ENCODE peak calls at places on chromosomes 3 and 15, in five cellular contexts. R is transverse colon, I is esophagus muscularis mucosa, Q is thoracic aorta, C is tibial artery. M is an unnamed sample.

GRCh38 chr3:39808467-39809180 is 785 bp upstream of the MYRIP start:
- DNase-seq in R (no peak), I (no peak), Q (no peak), C (no peak), M (no peak)

GRCh38 chr3:146637871-146638270 is 32.7 kb upstream of the PLSCR5 start:
- DNase-seq in R (no peak), I (no peak), Q (no peak), C (no peak), M (no peak)

GRCh38 chr3:61563614-61564404 is 2.4 kb downstream of the PTPRG start:
- DNase-seq in R (no peak), I (no peak), Q (no peak), C (no peak), M (no peak)

GRCh38 chr3:124439586-124439985 is 290.7 kb upstream of the UMPS start:
- DNase-seq in R (no peak), I (no peak), Q (no peak), C (no peak), M (no peak)

GRCh38 chr3:102106421-102107097 is 257.2 kb downstream of the NFKBIZ start:
- DNase-seq in R (no peak), I (no peak), Q (no peak), C (no peak), M (no peak)

GRCh38 chr15:94042163-94042954 is 189.0 kb upstream of the MCTP2 start:
- DNase-seq in R (no peak), I (no peak), Q (no peak), C (no peak), M (no peak)

GRCh38 chr3:17143893-17144664 is 259.3 kb downstream of the PLCL2 start:
- DNase-seq in R (no peak), I (no peak), Q (no peak), C (no peak), M (no peak)

GRCh38 chr3:86046436-86047328 is 944.3 kb downstream of the VGLL3 start:
- DNase-seq in R (no peak), I (no peak), Q (no peak), C (no peak), M (no peak)

GRCh38 chr3:184175506-184175905 is 851 bp downstream of the AP2M1 start:
- DNase-seq in R (no peak), I (no peak), Q (no peak), C (no peak), M (no peak)

GRCh38 chr15:70322051-70322668 is 224.4 kb upstream of the TLE3 start:
- DNase-seq in R (no peak), I (peak), Q (no peak), C (no peak), M (no peak)

DNA sequence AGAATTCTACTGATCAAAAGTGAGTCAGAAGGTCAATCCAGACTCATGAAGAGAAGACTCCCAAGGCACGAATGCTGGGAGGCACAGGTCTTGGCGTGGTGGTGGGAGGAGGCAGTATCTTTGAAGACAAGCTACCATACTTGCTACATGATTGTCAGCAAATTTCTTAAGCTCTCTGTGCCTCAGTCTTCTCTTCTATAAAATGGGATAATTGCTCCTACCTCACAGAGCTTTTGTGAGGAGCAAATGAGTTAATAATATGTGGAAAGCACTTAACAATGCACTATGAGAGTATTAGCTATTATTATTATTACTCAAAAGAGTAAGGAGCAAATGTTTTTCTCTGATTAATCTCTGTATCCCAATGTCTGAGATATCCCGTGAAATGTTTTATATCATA is 36.2 kb downstream of the EHD4 start:
- DNase-seq in R (no peak), I (no peak), Q (no peak), C (no peak), M (no peak)
- H3K4me3 ChIP-seq in R (no peak), I (no peak), Q (no peak), C (no peak), M (no peak)

DNA sequence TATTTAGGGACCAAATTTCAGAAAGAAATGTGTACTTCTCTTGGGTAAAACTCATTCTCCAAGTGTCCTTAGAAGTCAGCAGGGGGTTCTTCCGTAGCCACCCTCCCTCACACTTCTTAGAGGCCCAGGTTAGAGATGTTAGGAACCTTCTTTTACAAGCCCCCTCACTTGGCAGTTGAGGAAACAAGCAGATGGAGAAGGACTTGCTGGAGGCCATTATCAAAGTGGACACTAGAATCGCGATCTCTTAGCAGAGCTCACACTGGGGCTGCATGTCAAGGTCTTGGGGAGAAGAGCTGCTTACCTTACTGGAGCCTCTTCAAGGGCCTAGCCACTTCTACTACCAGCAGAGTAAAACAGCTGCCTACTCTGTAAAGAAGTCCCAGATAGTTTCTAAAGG is 69.4 kb upstream of the POLG start:
- DNase-seq in R (no peak), I (no peak), Q (no peak), C (no peak), M (no peak)
- H3K4me3 ChIP-seq in R (no peak), I (no peak), Q (no peak), C (no peak), M (no peak)

GRCh38 chr15:90203473-90203872 is 2.3 kb downstream of the SEMA4B start:
- DNase-seq in R (no peak), I (no peak), Q (no peak), C (no peak), M (no peak)

GRCh38 chr15:90207252-90207651 is 6.1 kb downstream of the SEMA4B start:
- DNase-seq in R (no peak), I (no peak), Q (no peak), C (no peak), M (no peak)

GRCh38 chr15:90203922-90204321 is 2.8 kb downstream of the SEMA4B start:
- DNase-seq in R (no peak), I (no peak), Q (no peak), C (peak), M (no peak)

GRCh38 chr15:90205050-90205848 is 4.1 kb downstream of the SEMA4B start:
- DNase-seq in R (no peak), I (no peak), Q (no peak), C (no peak), M (no peak)

GRCh38 chr15:90205886-90206285 is 4.8 kb downstream of the SEMA4B start:
- DNase-seq in R (no peak), I (no peak), Q (no peak), C (no peak), M (no peak)
- H3K4me3 ChIP-seq in R (no peak), I (no peak), Q (no peak), C (no peak), M (no peak)

DNA sequence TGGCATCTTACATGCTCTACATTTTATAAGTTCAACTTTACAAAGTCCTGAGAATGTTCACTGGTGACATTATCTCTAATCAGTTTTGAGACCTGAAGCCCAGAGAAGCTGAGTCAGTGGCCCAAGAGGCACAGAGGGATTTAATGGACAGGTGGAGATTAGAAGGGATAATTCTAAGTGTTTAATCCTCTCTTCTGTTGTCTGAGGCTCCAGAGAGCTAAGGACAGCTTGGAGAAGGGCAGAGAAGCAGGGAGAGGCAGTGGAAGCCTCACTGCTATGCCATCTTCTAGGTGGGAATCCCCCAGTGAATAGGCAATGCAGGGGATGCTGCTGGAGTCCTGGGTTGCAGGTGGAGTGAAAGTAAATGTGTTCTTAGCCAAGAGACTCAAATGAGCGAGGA is 369.4 kb upstream of the SLCO3A1 start:
- DNase-seq in R (no peak), I (no peak), Q (no peak), C (no peak), M (no peak)
- H3K4me3 ChIP-seq in R (no peak), I (no peak), Q (no peak), C (no peak), M (no peak)

M was measured in ascending aorta.